ENCODE peak calls at places on chromosome 7, in seven cellular contexts. N is NCI-H510A, Y is astrocyte of the spinal cord, P is M059J, K is sigmoid colon, F is NCI-H2081, U is tibial artery. D is an unnamed sample.

GRCh38 chr7:155398944-155399343 is 59.0 kb upstream of the EN2 start:
- DNase-seq in N (no peak), F (no peak), P (no peak), U (no peak), Y (no peak), K (no peak), D (no peak)

GRCh38 chr7:5590596-5591546 is 167.2 kb upstream of the TNRC18 start:
- DNase-seq in Y (peak), F (no peak), N (no peak), U (no peak), K (no peak), P (no peak), D (no peak)

GRCh38 chr7:158476303-158476932 is 111.2 kb downstream of the PTPRN2 start:
- DNase-seq in N (no peak), P (no peak), U (no peak), F (no peak), K (no peak), Y (no peak), D (no peak)

GRCh38 chr7:22561356-22561755 is 61.4 kb upstream of the STEAP1B start:
- DNase-seq in N (no peak), F (no peak), U (peak), Y (peak), P (peak), K (peak), D (no peak)

GRCh38 chr7:134612197-134612596 is 34.5 kb upstream of the BPGM start:
- DNase-seq in P (no peak), F (no peak), K (no peak), N (no peak), U (no peak), Y (no peak), D (no peak)

GRCh38 chr7:28626629-28627262 is 214.4 kb downstream of the CREB5 start:
- DNase-seq in K (no peak), Y (peak), P (peak), U (no peak), F (peak), N (no peak), D (peak)

GRCh38 chr7:118250860-118251494 is 26.5 kb downstream of the ANKRD7 start:
- DNase-seq in N (no peak), U (no peak), P (no peak), K (no peak), F (no peak), Y (peak), D (peak)

GRCh38 chr7:116511552-116512523 is 12.3 kb downstream of the CAV2 start:
- DNase-seq in F (no peak), N (no peak), Y (peak), U (no peak), K (no peak), P (peak), D (peak)

D was measured in A673.